ENCODE peak calls at places on chromosomes 5 and 9, in seven cellular contexts. One of them, this sample, is unnamed.

GRCh38 chr5:150778517-150779396 is at the start of gene SMIM3:
- DNase-seq in GM12878: no peak
- DNase-seq in K562: peak
- DNase-seq in SK-N-SH: peak
- DNase-seq in HepG2: peak
- DNase-seq in H1: peak
- DNase-seq in HCT116: no peak
- DNase-seq in this sample: peak

GRCh38 chr5:106269252-106269843 is 1401.4 kb downstream of the EFNA5 start:
- DNase-seq in GM12878: no peak
- DNase-seq in SK-N-SH: no peak
- DNase-seq in K562: no peak
- DNase-seq in H1: no peak
- DNase-seq in HepG2: peak
- DNase-seq in HCT116: peak
- DNase-seq in this sample: peak

GRCh38 chr5:59002162-59002825 is 419.4 kb downstream of the RAB3C start:
- DNase-seq in SK-N-SH: no peak
- DNase-seq in HepG2: no peak
- DNase-seq in H1: no peak
- DNase-seq in HCT116: no peak
- DNase-seq in K562: no peak
- DNase-seq in GM12878: no peak
- DNase-seq in this sample: no peak

GRCh38 chr5:92758552-92758951 is 822.5 kb downstream of the NR2F1-AS1 start:
- DNase-seq in HepG2: no peak
- DNase-seq in K562: no peak
- DNase-seq in SK-N-SH: no peak
- DNase-seq in HCT116: no peak
- DNase-seq in GM12878: no peak
- DNase-seq in H1: no peak
- DNase-seq in this sample: no peak

GRCh38 chr9:32378993-32379729 is 5.3 kb upstream of the ACO1 start:
- DNase-seq in GM12878: peak
- DNase-seq in SK-N-SH: peak
- DNase-seq in H1: no peak
- DNase-seq in HepG2: peak
- DNase-seq in K562: peak
- DNase-seq in HCT116: peak
- DNase-seq in this sample: peak

GRCh38 chr9:130667117-130667430 is 2.7 kb downstream of the PRDM12 start:
- DNase-seq in HepG2: no peak
- DNase-seq in HCT116: no peak
- DNase-seq in GM12878: no peak
- DNase-seq in K562: no peak
- DNase-seq in H1: no peak
- DNase-seq in SK-N-SH: no peak
- DNase-seq in this sample: no peak

GRCh38 chr5:10451137-10451824 is 9.6 kb downstream of the ROPN1L start:
- DNase-seq in H1: no peak
- DNase-seq in K562: no peak
- DNase-seq in HepG2: no peak
- DNase-seq in SK-N-SH: no peak
- DNase-seq in HCT116: no peak
- DNase-seq in GM12878: no peak
- DNase-seq in this sample: no peak

GRCh38 chr9:130561056-130561455 is 18.3 kb upstream of the FUBP3 start:
- DNase-seq in GM12878: no peak
- DNase-seq in HCT116: no peak
- DNase-seq in HepG2: no peak
- DNase-seq in SK-N-SH: no peak
- DNase-seq in K562: no peak
- DNase-seq in H1: no peak
- DNase-seq in this sample: no peak

GRCh38 chr5:73674669-73675004 is 48.6 kb downstream of the ARHGEF28 start:
- DNase-seq in H1: no peak
- DNase-seq in GM12878: no peak
- DNase-seq in HCT116: no peak
- DNase-seq in SK-N-SH: no peak
- DNase-seq in K562: no peak
- DNase-seq in HepG2: no peak
- DNase-seq in this sample: no peak

GRCh38 chr5:926416-927171 is 33.9 kb downstream of the TRIP13 start:
- DNase-seq in GM12878: no peak
- DNase-seq in H1: peak
- DNase-seq in K562: peak
- DNase-seq in HCT116: no peak
- DNase-seq in HepG2: no peak
- DNase-seq in SK-N-SH: peak
- DNase-seq in this sample: no peak

GRCh38 chr9:125544988-125545651 is 161.9 kb downstream of the MAPKAP1 start:
- DNase-seq in HepG2: no peak
- DNase-seq in SK-N-SH: no peak
- DNase-seq in GM12878: no peak
- DNase-seq in K562: no peak
- DNase-seq in H1: no peak
- DNase-seq in HCT116: no peak
- DNase-seq in this sample: peak

GRCh38 chr5:143051244-143052058 is 281.3 kb downstream of the ARHGAP26 start:
- DNase-seq in K562: no peak
- DNase-seq in HepG2: peak
- DNase-seq in GM12878: no peak
- DNase-seq in H1: no peak
- DNase-seq in HCT116: no peak
- DNase-seq in SK-N-SH: no peak
- DNase-seq in this sample: no peak

DNA sequence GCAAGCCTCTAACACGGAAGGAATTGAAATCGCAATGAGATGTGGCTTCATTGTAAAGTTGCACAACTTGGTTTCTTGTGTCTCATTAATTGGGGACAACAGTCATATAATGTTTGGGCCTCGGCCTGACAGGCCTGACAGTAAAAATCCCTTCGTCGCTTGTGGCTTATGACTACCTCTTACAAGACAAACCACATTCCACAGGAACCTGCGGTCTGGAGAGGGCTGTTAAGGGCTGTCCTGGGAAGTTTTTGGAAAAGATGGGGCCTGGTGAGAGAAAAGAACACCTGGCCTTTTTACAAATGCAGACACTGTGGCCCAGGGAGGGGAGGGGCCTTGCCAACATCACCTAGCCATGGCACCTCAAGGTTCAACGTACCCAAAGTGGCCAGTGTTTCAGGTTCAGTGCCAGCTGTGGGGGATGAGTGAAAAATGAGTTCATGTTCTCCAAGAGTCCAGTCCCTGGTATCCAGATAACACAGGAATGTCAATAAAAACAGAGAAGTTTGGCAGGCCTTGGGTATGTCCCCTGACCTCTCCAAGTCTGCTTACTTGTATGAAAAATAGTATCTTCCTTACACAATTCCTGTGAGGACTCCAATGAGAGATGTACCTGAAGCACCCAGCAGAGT is 22.2 kb downstream of the SHB start:
- DNase-seq in H1: no peak
- DNase-seq in K562: no peak
- DNase-seq in SK-N-SH: no peak
- DNase-seq in HepG2: peak
- DNase-seq in HCT116: peak
- DNase-seq in GM12878: no peak
- DNase-seq in this sample: peak
- TF ChIP-seq JUND in H1: no peak
- TF ChIP-seq JUND in K562: no peak
- TF ChIP-seq JUND in SK-N-SH: peak
- TF ChIP-seq JUND in HepG2: no peak
- TF ChIP-seq JUND in HCT116: peak
- TF ChIP-seq JUND in GM12878: no peak
- TF ChIP-seq JUND in this sample: peak

DNA sequence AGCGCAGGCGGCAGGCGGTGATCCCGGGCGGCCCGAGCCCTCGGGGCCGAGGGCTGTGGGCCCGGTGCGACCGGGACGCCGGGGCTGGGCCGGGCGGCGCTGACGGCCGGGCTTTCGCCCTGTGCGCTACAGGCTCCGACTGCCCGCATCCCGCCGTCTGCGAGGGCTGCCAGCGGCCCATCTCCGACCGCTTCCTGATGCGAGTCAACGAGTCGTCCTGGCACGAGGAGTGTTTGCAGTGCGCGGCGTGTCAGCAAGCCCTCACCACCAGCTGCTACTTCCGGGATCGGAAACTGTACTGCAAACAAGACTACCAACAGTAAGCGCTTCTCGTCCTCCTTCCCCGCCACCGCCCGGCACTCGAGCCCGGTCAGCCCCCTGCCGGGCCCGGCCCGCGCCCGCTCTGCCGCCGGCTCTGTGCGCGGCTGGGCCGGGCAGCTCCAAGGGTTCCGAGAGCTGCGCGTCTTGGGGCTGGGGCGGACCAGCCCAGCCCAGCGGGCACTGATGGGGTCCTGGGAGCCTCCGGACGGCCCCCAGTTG is 1.6 kb downstream of the LMX1B start:
- DNase-seq in HCT116: no peak
- DNase-seq in K562: no peak
- DNase-seq in HepG2: peak
- DNase-seq in GM12878: no peak
- DNase-seq in H1: peak
- DNase-seq in SK-N-SH: no peak
- DNase-seq in this sample: peak
- TF ChIP-seq JUND in HCT116: no peak
- TF ChIP-seq JUND in K562: no peak
- TF ChIP-seq JUND in HepG2: no peak
- TF ChIP-seq JUND in GM12878: no peak
- TF ChIP-seq JUND in H1: no peak
- TF ChIP-seq JUND in SK-N-SH: no peak
- TF ChIP-seq JUND in this sample: no peak

GRCh38 chr9:114968710-114969109 is 38.3 kb upstream of the TNFSF8 start:
- DNase-seq in HepG2: no peak
- DNase-seq in SK-N-SH: no peak
- DNase-seq in H1: no peak
- DNase-seq in K562: no peak
- DNase-seq in GM12878: no peak
- DNase-seq in HCT116: no peak
- DNase-seq in this sample: no peak
- TF ChIP-seq JUND in HepG2: no peak
- TF ChIP-seq JUND in SK-N-SH: no peak
- TF ChIP-seq JUND in H1: no peak
- TF ChIP-seq JUND in K562: no peak
- TF ChIP-seq JUND in GM12878: no peak
- TF ChIP-seq JUND in HCT116: no peak
- TF ChIP-seq JUND in this sample: no peak

GRCh38 chr9:127490831-127491230 is 39.5 kb downstream of the LRSAM1 start:
- DNase-seq in HCT116: no peak
- DNase-seq in GM12878: no peak
- DNase-seq in K562: no peak
- DNase-seq in H1: no peak
- DNase-seq in HepG2: no peak
- DNase-seq in SK-N-SH: no peak
- DNase-seq in this sample: no peak

GRCh38 chr9:127491516-127491915 is 40.2 kb downstream of the LRSAM1 start:
- DNase-seq in HepG2: no peak
- DNase-seq in HCT116: no peak
- DNase-seq in GM12878: no peak
- DNase-seq in K562: no peak
- DNase-seq in SK-N-SH: no peak
- DNase-seq in H1: no peak
- DNase-seq in this sample: no peak

GRCh38 chr9:127493592-127494303 is 42.4 kb downstream of the LRSAM1 start:
- DNase-seq in SK-N-SH: no peak
- DNase-seq in HepG2: no peak
- DNase-seq in HCT116: no peak
- DNase-seq in K562: no peak
- DNase-seq in H1: no peak
- DNase-seq in GM12878: no peak
- DNase-seq in this sample: no peak

GRCh38 chr9:127494304-127494702 is 43.0 kb downstream of the LRSAM1 start:
- DNase-seq in HepG2: no peak
- DNase-seq in GM12878: no peak
- DNase-seq in K562: no peak
- DNase-seq in SK-N-SH: no peak
- DNase-seq in HCT116: no peak
- DNase-seq in H1: no peak
- DNase-seq in this sample: no peak

GRCh38 chr9:127492616-127493015 is 41.3 kb downstream of the LRSAM1 start:
- DNase-seq in GM12878: no peak
- DNase-seq in SK-N-SH: no peak
- DNase-seq in K562: no peak
- DNase-seq in H1: no peak
- DNase-seq in HCT116: no peak
- DNase-seq in HepG2: no peak
- DNase-seq in this sample: no peak
- TF ChIP-seq JUND in GM12878: no peak
- TF ChIP-seq JUND in SK-N-SH: no peak
- TF ChIP-seq JUND in K562: no peak
- TF ChIP-seq JUND in H1: no peak
- TF ChIP-seq JUND in HCT116: no peak
- TF ChIP-seq JUND in HepG2: no peak
- TF ChIP-seq JUND in this sample: no peak

DNA sequence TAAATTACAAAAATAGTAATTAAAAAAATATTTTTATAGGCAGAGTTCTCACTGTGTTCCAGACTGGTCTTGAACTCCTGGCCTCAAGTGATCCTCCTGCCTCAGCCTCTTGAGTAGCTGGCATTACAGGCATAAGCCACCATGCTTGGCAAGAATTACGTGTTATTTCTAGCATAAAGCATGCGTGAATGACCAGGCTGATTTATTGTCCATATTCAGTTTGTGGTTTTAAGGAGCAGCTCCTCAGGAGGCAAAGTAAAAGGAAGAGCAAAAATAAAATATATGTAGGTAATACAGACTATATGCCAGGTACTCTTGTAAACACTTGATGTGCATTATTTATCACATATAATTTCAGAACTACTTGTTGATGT is 7.1 kb upstream of the CD180 start:
- DNase-seq in K562: no peak
- DNase-seq in HCT116: no peak
- DNase-seq in SK-N-SH: no peak
- DNase-seq in GM12878: no peak
- DNase-seq in HepG2: no peak
- DNase-seq in H1: no peak
- DNase-seq in this sample: no peak
- TF ChIP-seq JUND in K562: no peak
- TF ChIP-seq JUND in HCT116: no peak
- TF ChIP-seq JUND in SK-N-SH: no peak
- TF ChIP-seq JUND in GM12878: no peak
- TF ChIP-seq JUND in HepG2: no peak
- TF ChIP-seq JUND in H1: no peak
- TF ChIP-seq JUND in this sample: no peak

This sample was measured in T47D.